ENCODE peak calls at places on chromosomes 6 and 20, in six cellular contexts. One of them, this sample, is unnamed.
A peak's percentile ranks its signal among the peaks of the same experiment; 100 is the strongest.

GRCh38 chr20:23152308-23152892 is 66.3 kb upstream of the CD93 start:
- DNase-seq in amygdala: no peak
- DNase-seq in right cardiac atrium: peak; percentile 91
- DNase-seq in activated B cell treated with CpG ODN at 0.5 μM for 24 hours: no peak
- DNase-seq in NCI-H2029: no peak
- DNase-seq in lung microvascular endothelial cell: peak; percentile 85
- DNase-seq in this sample: peak; percentile 14

GRCh38 chr6:55794136-55794812 is 81.1 kb downstream of the BMP5 start:
- DNase-seq in amygdala: no peak
- DNase-seq in right cardiac atrium: no peak
- DNase-seq in activated B cell treated with CpG ODN at 0.5 μM for 24 hours: no peak
- DNase-seq in NCI-H2029: no peak
- DNase-seq in lung microvascular endothelial cell: peak; percentile 49
- DNase-seq in this sample: no peak

GRCh38 chr6:76381612-76382011 is 309.1 kb upstream of the IMPG1 start:
- DNase-seq in amygdala: no peak
- DNase-seq in right cardiac atrium: no peak
- DNase-seq in activated B cell treated with CpG ODN at 0.5 μM for 24 hours: no peak
- DNase-seq in NCI-H2029: no peak
- DNase-seq in lung microvascular endothelial cell: no peak
- DNase-seq in this sample: no peak

GRCh38 chr6:112883095-112883494 is 536.0 kb downstream of the RFPL4B start:
- DNase-seq in amygdala: no peak
- DNase-seq in right cardiac atrium: no peak
- DNase-seq in activated B cell treated with CpG ODN at 0.5 μM for 24 hours: no peak
- DNase-seq in NCI-H2029: no peak
- DNase-seq in lung microvascular endothelial cell: no peak
- DNase-seq in this sample: no peak

GRCh38 chr20:11448554-11448953 is 469.1 kb upstream of the BTBD3 start:
- DNase-seq in amygdala: no peak
- DNase-seq in right cardiac atrium: no peak
- DNase-seq in activated B cell treated with CpG ODN at 0.5 μM for 24 hours: no peak
- DNase-seq in NCI-H2029: no peak
- DNase-seq in lung microvascular endothelial cell: no peak
- DNase-seq in this sample: no peak

GRCh38 chr6:150652848-150653613 is 53.3 kb downstream of the PLEKHG1 start:
- DNase-seq in amygdala: no peak
- DNase-seq in right cardiac atrium: no peak
- DNase-seq in activated B cell treated with CpG ODN at 0.5 μM for 24 hours: no peak
- DNase-seq in NCI-H2029: no peak
- DNase-seq in lung microvascular endothelial cell: no peak
- DNase-seq in this sample: no peak

GRCh38 chr6:15621203-15622044 is 41.4 kb downstream of the DTNBP1 start:
- DNase-seq in amygdala: no peak
- DNase-seq in right cardiac atrium: peak; percentile 76
- DNase-seq in activated B cell treated with CpG ODN at 0.5 μM for 24 hours: no peak
- DNase-seq in NCI-H2029: peak; percentile 43
- DNase-seq in lung microvascular endothelial cell: peak; percentile 48
- DNase-seq in this sample: no peak

GRCh38 chr6:116008470-116009229 is 52.0 kb downstream of the FRK start:
- DNase-seq in amygdala: no peak
- DNase-seq in right cardiac atrium: peak; percentile 41
- DNase-seq in activated B cell treated with CpG ODN at 0.5 μM for 24 hours: no peak
- DNase-seq in NCI-H2029: no peak
- DNase-seq in lung microvascular endothelial cell: peak; percentile 49
- DNase-seq in this sample: no peak

GRCh38 chr6:167350322-167350721 is 25.4 kb downstream of the TTLL2 start:
- DNase-seq in amygdala: no peak
- DNase-seq in right cardiac atrium: peak; percentile 33
- DNase-seq in activated B cell treated with CpG ODN at 0.5 μM for 24 hours: no peak
- DNase-seq in NCI-H2029: no peak
- DNase-seq in lung microvascular endothelial cell: no peak
- DNase-seq in this sample: no peak

GRCh38 chr20:11305406-11305805 is 612.3 kb upstream of the BTBD3 start:
- DNase-seq in amygdala: no peak
- DNase-seq in right cardiac atrium: no peak
- DNase-seq in activated B cell treated with CpG ODN at 0.5 μM for 24 hours: no peak
- DNase-seq in NCI-H2029: no peak
- DNase-seq in lung microvascular endothelial cell: peak; percentile 75
- DNase-seq in this sample: no peak

GRCh38 chr6:71309666-71310065 is 21.1 kb downstream of the OGFRL1 start:
- DNase-seq in amygdala: no peak
- DNase-seq in right cardiac atrium: no peak
- DNase-seq in activated B cell treated with CpG ODN at 0.5 μM for 24 hours: no peak
- DNase-seq in NCI-H2029: no peak
- DNase-seq in lung microvascular endothelial cell: no peak
- DNase-seq in this sample: no peak

GRCh38 chr6:15420959-15421438 is 175.1 kb downstream of the JARID2 start:
- DNase-seq in amygdala: no peak
- DNase-seq in right cardiac atrium: no peak
- DNase-seq in activated B cell treated with CpG ODN at 0.5 μM for 24 hours: peak; percentile 31
- DNase-seq in NCI-H2029: no peak
- DNase-seq in lung microvascular endothelial cell: no peak
- DNase-seq in this sample: no peak

GRCh38 chr6:148534871-148535270 is 192.2 kb downstream of the SASH1 start:
- DNase-seq in amygdala: no peak
- DNase-seq in right cardiac atrium: no peak
- DNase-seq in activated B cell treated with CpG ODN at 0.5 μM for 24 hours: no peak
- DNase-seq in NCI-H2029: no peak
- DNase-seq in lung microvascular endothelial cell: no peak
- DNase-seq in this sample: no peak

GRCh38 chr6:133768656-133769295 is 120.1 kb upstream of the TCF21 start:
- DNase-seq in amygdala: no peak
- DNase-seq in right cardiac atrium: peak; percentile 70
- DNase-seq in activated B cell treated with CpG ODN at 0.5 μM for 24 hours: no peak
- DNase-seq in NCI-H2029: no peak
- DNase-seq in lung microvascular endothelial cell: peak; percentile 80
- DNase-seq in this sample: no peak

GRCh38 chr6:54096811-54097210 is 14.4 kb upstream of the MLIP start:
- DNase-seq in amygdala: no peak
- DNase-seq in right cardiac atrium: no peak
- DNase-seq in activated B cell treated with CpG ODN at 0.5 μM for 24 hours: no peak
- DNase-seq in NCI-H2029: no peak
- DNase-seq in lung microvascular endothelial cell: no peak
- DNase-seq in this sample: no peak

GRCh38 chr6:3310710-3311109 is 52.0 kb downstream of the PSMG4 start:
- DNase-seq in amygdala: no peak
- DNase-seq in right cardiac atrium: no peak
- DNase-seq in activated B cell treated with CpG ODN at 0.5 μM for 24 hours: no peak
- DNase-seq in NCI-H2029: peak; percentile 94
- DNase-seq in lung microvascular endothelial cell: no peak
- DNase-seq in this sample: no peak

GRCh38 chr6:132736239-132736638 is 21.5 kb downstream of the VNN2 start:
- DNase-seq in amygdala: no peak
- DNase-seq in right cardiac atrium: no peak
- DNase-seq in activated B cell treated with CpG ODN at 0.5 μM for 24 hours: no peak
- DNase-seq in NCI-H2029: no peak
- DNase-seq in lung microvascular endothelial cell: no peak
- DNase-seq in this sample: no peak

GRCh38 chr20:46132705-46133120 is 14.6 kb downstream of the CD40 start:
- DNase-seq in amygdala: peak; percentile 29
- DNase-seq in right cardiac atrium: peak; percentile 89
- DNase-seq in activated B cell treated with CpG ODN at 0.5 μM for 24 hours: peak; percentile 66
- DNase-seq in NCI-H2029: peak; percentile 36
- DNase-seq in lung microvascular endothelial cell: peak; percentile 66
- DNase-seq in this sample: no peak

GRCh38 chr20:62323146-62323979 is 20.6 kb downstream of the ADRM1 start:
- DNase-seq in amygdala: no peak
- DNase-seq in right cardiac atrium: no peak
- DNase-seq in activated B cell treated with CpG ODN at 0.5 μM for 24 hours: no peak
- DNase-seq in NCI-H2029: no peak
- DNase-seq in lung microvascular endothelial cell: no peak
- DNase-seq in this sample: no peak

GRCh38 chr6:125316621-125317020 is 14.9 kb upstream of the HDDC2 start:
- DNase-seq in amygdala: peak; percentile 75
- DNase-seq in right cardiac atrium: no peak
- DNase-seq in activated B cell treated with CpG ODN at 0.5 μM for 24 hours: no peak
- DNase-seq in NCI-H2029: no peak
- DNase-seq in lung microvascular endothelial cell: no peak
- DNase-seq in this sample: no peak

GRCh38 chr6:119587537-119587936 is 238.0 kb upstream of the MAN1A1 start:
- DNase-seq in amygdala: no peak
- DNase-seq in right cardiac atrium: no peak
- DNase-seq in activated B cell treated with CpG ODN at 0.5 μM for 24 hours: no peak
- DNase-seq in NCI-H2029: no peak
- DNase-seq in lung microvascular endothelial cell: peak; percentile 8
- DNase-seq in this sample: no peak

GRCh38 chr20:63534831-63535651 is 2.1 kb downstream of the PTK6 start:
- DNase-seq in amygdala: no peak
- DNase-seq in right cardiac atrium: peak; percentile 68
- DNase-seq in activated B cell treated with CpG ODN at 0.5 μM for 24 hours: peak; percentile 23
- DNase-seq in NCI-H2029: no peak
- DNase-seq in lung microvascular endothelial cell: no peak
- DNase-seq in this sample: no peak

GRCh38 chr6:14450133-14451040 is 332.8 kb downstream of the CD83 start:
- DNase-seq in amygdala: no peak
- DNase-seq in right cardiac atrium: no peak
- DNase-seq in activated B cell treated with CpG ODN at 0.5 μM for 24 hours: no peak
- DNase-seq in NCI-H2029: no peak
- DNase-seq in lung microvascular endothelial cell: no peak
- DNase-seq in this sample: no peak

GRCh38 chr6:156183678-156184077 is 593.5 kb upstream of the ARID1B start:
- DNase-seq in amygdala: no peak
- DNase-seq in right cardiac atrium: no peak
- DNase-seq in activated B cell treated with CpG ODN at 0.5 μM for 24 hours: no peak
- DNase-seq in NCI-H2029: no peak
- DNase-seq in lung microvascular endothelial cell: peak; percentile 60
- DNase-seq in this sample: no peak

GRCh38 chr20:39049684-39050554 is 87.8 kb downstream of the DHX35 start:
- DNase-seq in amygdala: peak; percentile 71
- DNase-seq in right cardiac atrium: peak; percentile 93
- DNase-seq in activated B cell treated with CpG ODN at 0.5 μM for 24 hours: peak; percentile 83
- DNase-seq in NCI-H2029: peak; percentile 7
- DNase-seq in lung microvascular endothelial cell: peak; percentile 67
- DNase-seq in this sample: peak; percentile 68